ENCODE peak calls at places on chromosomes 13 and 19, in six cellular contexts. H, V, T, M, O and J are unnamed samples.

GRCh38 chr13:46795321-46795720 is 1.6 kb downstream of the ESD start:
- DNase-seq in O (no peak), T (no peak), M (no peak), H (no peak), V (no peak), J (no peak)

GRCh38 chr19:53545271-53546065 is 7.5 kb downstream of the ZNF331 start:
- DNase-seq in T (peak; percentile 86), H (no peak), V (no peak), O (peak; percentile 76), M (no peak), J (no peak)

GRCh38 chr19:13619203-13619632 is 112.9 kb upstream of the CACNA1A start:
- DNase-seq in H (no peak), O (no peak), M (no peak), V (no peak), T (peak; percentile 49), J (no peak)

GRCh38 chr19:51726049-51726448 is 2.3 kb upstream of the HAS1 start:
- DNase-seq in V (no peak), O (no peak), T (peak; percentile 99), M (no peak), H (peak; percentile 75), J (peak; percentile 82)

GRCh38 chr13:49472186-49472585 is 23.6 kb upstream of the PHF11 start:
- DNase-seq in O (no peak), H (no peak), T (no peak), M (no peak), V (no peak), J (no peak)

GRCh38 chr13:113422790-113423189 is 30.5 kb downstream of the ADPRHL1 start:
- DNase-seq in O (no peak), M (no peak), H (no peak), T (no peak), V (no peak), J (no peak)

GRCh38 chr19:54473071-54473941 is at the start of gene CDC42EP5:
- DNase-seq in H (peak; percentile 85), M (no peak), O (no peak), T (peak; percentile 78), V (no peak), J (peak; percentile 91)

GRCh38 chr19:46265217-46265828 is 31.5 kb upstream of the HIF3A start:
- DNase-seq in M (peak; percentile 61), H (peak; percentile 39), V (peak; percentile 58), T (peak; percentile 68), O (peak; percentile 91), J (peak; percentile 76)

GRCh38 chr13:89554801-89555200 is 1792.7 kb upstream of the MIR17HG start:
- DNase-seq in O (no peak), H (no peak), V (no peak), M (no peak), T (peak; percentile 34), J (no peak)